ENCODE peak calls at places on chromosomes 13 and 19, in ten cellular contexts. One of them, this sample, is unnamed.

GRCh38 chr19:39199025-39199424 is 2.3 kb downstream of the NCCRP1 start:
- DNase-seq in OCI-LY7: no peak
- DNase-seq in SK-N-SH: peak
- DNase-seq in astrocyte: peak
- DNase-seq in PC-9: no peak
- DNase-seq in PC-3: no peak
- DNase-seq in mesendoderm: no peak
- DNase-seq in fibroblast of lung: peak
- DNase-seq in neuronal stem cell: no peak
- DNase-seq in HepG2: peak
- DNase-seq in this sample: no peak

GRCh38 chr13:49679244-49679643 is 12.0 kb downstream of the EBPL start:
- DNase-seq in OCI-LY7: peak
- DNase-seq in fibroblast of lung: peak
- DNase-seq in SK-N-SH: no peak
- DNase-seq in neuronal stem cell: no peak
- DNase-seq in PC-9: no peak
- DNase-seq in PC-3: no peak
- DNase-seq in mesendoderm: no peak
- DNase-seq in astrocyte: no peak
- DNase-seq in HepG2: peak
- DNase-seq in this sample: peak

GRCh38 chr13:97109256-97109655 is 112.9 kb upstream of the MBNL2 start:
- DNase-seq in HepG2: no peak
- DNase-seq in mesendoderm: no peak
- DNase-seq in SK-N-SH: no peak
- DNase-seq in OCI-LY7: no peak
- DNase-seq in astrocyte: no peak
- DNase-seq in neuronal stem cell: no peak
- DNase-seq in PC-9: no peak
- DNase-seq in fibroblast of lung: no peak
- DNase-seq in PC-3: no peak
- DNase-seq in this sample: no peak

GRCh38 chr13:39536906-39537305 is 66.1 kb downstream of the LHFPL6 start:
- DNase-seq in PC-9: no peak
- DNase-seq in fibroblast of lung: peak
- DNase-seq in OCI-LY7: no peak
- DNase-seq in mesendoderm: no peak
- DNase-seq in neuronal stem cell: no peak
- DNase-seq in PC-3: no peak
- DNase-seq in HepG2: no peak
- DNase-seq in astrocyte: peak
- DNase-seq in SK-N-SH: no peak
- DNase-seq in this sample: peak

GRCh38 chr19:7722231-7722651 is 9.7 kb downstream of the CLEC4G start:
- DNase-seq in fibroblast of lung: no peak
- DNase-seq in HepG2: no peak
- DNase-seq in neuronal stem cell: no peak
- DNase-seq in mesendoderm: no peak
- DNase-seq in OCI-LY7: no peak
- DNase-seq in PC-3: no peak
- DNase-seq in SK-N-SH: no peak
- DNase-seq in PC-9: no peak
- DNase-seq in astrocyte: no peak
- DNase-seq in this sample: no peak

GRCh38 chr19:41957838-41958366 is 1.2 kb downstream of the RABAC1 start:
- DNase-seq in fibroblast of lung: peak
- DNase-seq in astrocyte: peak
- DNase-seq in PC-9: peak
- DNase-seq in HepG2: peak
- DNase-seq in neuronal stem cell: peak
- DNase-seq in mesendoderm: peak
- DNase-seq in SK-N-SH: peak
- DNase-seq in PC-3: peak
- DNase-seq in OCI-LY7: peak
- DNase-seq in this sample: peak

GRCh38 chr19:18225355-18225701 is 910 bp downstream of the PDE4C start:
- DNase-seq in OCI-LY7: no peak
- DNase-seq in SK-N-SH: no peak
- DNase-seq in mesendoderm: no peak
- DNase-seq in HepG2: no peak
- DNase-seq in PC-3: no peak
- DNase-seq in PC-9: no peak
- DNase-seq in astrocyte: no peak
- DNase-seq in fibroblast of lung: no peak
- DNase-seq in neuronal stem cell: no peak
- DNase-seq in this sample: no peak

GRCh38 chr13:46530084-46530935 is 22.7 kb upstream of the LRCH1 start:
- DNase-seq in OCI-LY7: no peak
- DNase-seq in SK-N-SH: no peak
- DNase-seq in PC-3: peak
- DNase-seq in PC-9: no peak
- DNase-seq in HepG2: no peak
- DNase-seq in astrocyte: peak
- DNase-seq in mesendoderm: no peak
- DNase-seq in fibroblast of lung: peak
- DNase-seq in neuronal stem cell: no peak
- DNase-seq in this sample: no peak

GRCh38 chr13:28474491-28475134 is 20.3 kb downstream of the FLT1 start:
- DNase-seq in fibroblast of lung: no peak
- DNase-seq in mesendoderm: no peak
- DNase-seq in astrocyte: no peak
- DNase-seq in SK-N-SH: no peak
- DNase-seq in OCI-LY7: no peak
- DNase-seq in HepG2: no peak
- DNase-seq in PC-3: no peak
- DNase-seq in PC-9: no peak
- DNase-seq in neuronal stem cell: no peak
- DNase-seq in this sample: no peak

GRCh38 chr19:34667349-34668076 is 9.4 kb downstream of the SCGB2B2 start:
- DNase-seq in SK-N-SH: no peak
- DNase-seq in neuronal stem cell: no peak
- DNase-seq in PC-9: no peak
- DNase-seq in mesendoderm: no peak
- DNase-seq in astrocyte: peak
- DNase-seq in PC-3: peak
- DNase-seq in OCI-LY7: peak
- DNase-seq in fibroblast of lung: peak
- DNase-seq in HepG2: peak
- DNase-seq in this sample: no peak

GRCh38 chr13:59088716-59089115 is 1075.0 kb downstream of the DIAPH3 start:
- DNase-seq in HepG2: no peak
- DNase-seq in astrocyte: peak
- DNase-seq in SK-N-SH: no peak
- DNase-seq in OCI-LY7: no peak
- DNase-seq in mesendoderm: no peak
- DNase-seq in PC-3: peak
- DNase-seq in neuronal stem cell: no peak
- DNase-seq in PC-9: no peak
- DNase-seq in fibroblast of lung: peak
- DNase-seq in this sample: no peak

GRCh38 chr19:46478356-46478986 is 7.1 kb upstream of the PNMA8A start:
- DNase-seq in PC-3: no peak
- DNase-seq in SK-N-SH: peak
- DNase-seq in HepG2: no peak
- DNase-seq in neuronal stem cell: no peak
- DNase-seq in mesendoderm: peak
- DNase-seq in OCI-LY7: peak
- DNase-seq in PC-9: no peak
- DNase-seq in astrocyte: peak
- DNase-seq in fibroblast of lung: peak
- DNase-seq in this sample: no peak

GRCh38 chr19:40033989-40034560 is 22.0 kb downstream of the ZNF780B start:
- DNase-seq in HepG2: no peak
- DNase-seq in PC-9: no peak
- DNase-seq in mesendoderm: no peak
- DNase-seq in neuronal stem cell: no peak
- DNase-seq in OCI-LY7: no peak
- DNase-seq in PC-3: no peak
- DNase-seq in astrocyte: no peak
- DNase-seq in fibroblast of lung: no peak
- DNase-seq in SK-N-SH: no peak
- DNase-seq in this sample: no peak

GRCh38 chr13:79386125-79386822 is 19.8 kb downstream of the RBM26 start:
- DNase-seq in astrocyte: peak
- DNase-seq in SK-N-SH: no peak
- DNase-seq in fibroblast of lung: peak
- DNase-seq in neuronal stem cell: no peak
- DNase-seq in OCI-LY7: no peak
- DNase-seq in HepG2: no peak
- DNase-seq in PC-9: peak
- DNase-seq in mesendoderm: no peak
- DNase-seq in PC-3: no peak
- DNase-seq in this sample: no peak
- H3K4me2 ChIP-seq in astrocyte: no peak
- H3K4me2 ChIP-seq in SK-N-SH: no peak
- H3K4me2 ChIP-seq in fibroblast of lung: no peak
- H3K4me2 ChIP-seq in neuronal stem cell: no peak
- H3K4me2 ChIP-seq in OCI-LY7: peak
- H3K4me2 ChIP-seq in HepG2: no peak
- H3K4me2 ChIP-seq in PC-9: peak
- H3K4me2 ChIP-seq in mesendoderm: no peak
- H3K4me2 ChIP-seq in PC-3: no peak
- H3K4me2 ChIP-seq in this sample: no peak

DNA sequence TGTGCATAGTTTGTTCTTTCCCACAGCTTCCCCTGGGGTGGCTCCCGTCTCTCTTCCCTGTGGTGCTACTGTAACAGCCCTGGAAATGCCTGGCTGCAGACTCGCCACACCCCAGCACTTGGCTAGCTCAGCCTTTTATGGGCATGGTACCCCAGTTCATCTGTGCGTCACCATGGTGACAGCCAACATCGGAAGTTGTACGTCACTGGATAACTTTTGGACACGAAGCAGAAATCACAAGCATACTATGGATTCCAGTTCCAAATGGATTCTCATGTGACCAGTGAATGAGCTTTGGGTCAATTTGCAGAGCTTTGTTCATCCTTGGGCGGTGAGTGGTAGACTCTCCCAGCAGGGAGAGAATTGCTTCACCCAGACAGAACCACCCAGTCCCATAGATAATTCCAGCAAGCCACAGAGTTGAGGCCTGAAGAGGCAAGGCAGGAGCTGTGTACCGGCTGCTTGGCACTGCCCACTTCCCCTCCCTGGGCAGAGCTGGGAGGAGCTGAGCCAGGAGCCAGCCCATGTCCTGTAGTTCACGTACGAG is 54.4 kb downstream of the COL4A2 start:
- DNase-seq in fibroblast of lung: peak
- DNase-seq in PC-9: no peak
- DNase-seq in mesendoderm: no peak
- DNase-seq in neuronal stem cell: no peak
- DNase-seq in astrocyte: peak
- DNase-seq in OCI-LY7: no peak
- DNase-seq in HepG2: no peak
- DNase-seq in SK-N-SH: no peak
- DNase-seq in PC-3: no peak
- DNase-seq in this sample: no peak
- H3K4me2 ChIP-seq in fibroblast of lung: no peak
- H3K4me2 ChIP-seq in PC-9: no peak
- H3K4me2 ChIP-seq in mesendoderm: no peak
- H3K4me2 ChIP-seq in neuronal stem cell: no peak
- H3K4me2 ChIP-seq in astrocyte: no peak
- H3K4me2 ChIP-seq in OCI-LY7: no peak
- H3K4me2 ChIP-seq in HepG2: no peak
- H3K4me2 ChIP-seq in SK-N-SH: no peak
- H3K4me2 ChIP-seq in PC-3: no peak
- H3K4me2 ChIP-seq in this sample: no peak

GRCh38 chr19:16588089-16588823 is 16.0 kb upstream of the SLC35E1 start:
- DNase-seq in PC-3: no peak
- DNase-seq in mesendoderm: no peak
- DNase-seq in PC-9: no peak
- DNase-seq in fibroblast of lung: peak
- DNase-seq in OCI-LY7: peak
- DNase-seq in neuronal stem cell: no peak
- DNase-seq in HepG2: no peak
- DNase-seq in SK-N-SH: peak
- DNase-seq in astrocyte: peak
- DNase-seq in this sample: no peak
- H3K4me2 ChIP-seq in PC-3: no peak
- H3K4me2 ChIP-seq in mesendoderm: no peak
- H3K4me2 ChIP-seq in PC-9: no peak
- H3K4me2 ChIP-seq in fibroblast of lung: peak
- H3K4me2 ChIP-seq in OCI-LY7: peak
- H3K4me2 ChIP-seq in neuronal stem cell: no peak
- H3K4me2 ChIP-seq in HepG2: no peak
- H3K4me2 ChIP-seq in SK-N-SH: peak
- H3K4me2 ChIP-seq in astrocyte: peak
- H3K4me2 ChIP-seq in this sample: peak

GRCh38 chr13:93987458-93987857 is 492.0 kb downstream of the DCT start:
- DNase-seq in OCI-LY7: no peak
- DNase-seq in PC-3: no peak
- DNase-seq in PC-9: no peak
- DNase-seq in neuronal stem cell: no peak
- DNase-seq in mesendoderm: no peak
- DNase-seq in astrocyte: no peak
- DNase-seq in HepG2: no peak
- DNase-seq in SK-N-SH: no peak
- DNase-seq in fibroblast of lung: no peak
- DNase-seq in this sample: no peak
- H3K4me2 ChIP-seq in OCI-LY7: no peak
- H3K4me2 ChIP-seq in PC-3: no peak
- H3K4me2 ChIP-seq in PC-9: no peak
- H3K4me2 ChIP-seq in neuronal stem cell: no peak
- H3K4me2 ChIP-seq in mesendoderm: no peak
- H3K4me2 ChIP-seq in astrocyte: no peak
- H3K4me2 ChIP-seq in HepG2: no peak
- H3K4me2 ChIP-seq in SK-N-SH: no peak
- H3K4me2 ChIP-seq in fibroblast of lung: no peak
- H3K4me2 ChIP-seq in this sample: no peak